ENCODE peak calls at places on chromosomes 11 and 22, in nine cellular contexts. One of them, this sample, is unnamed.
A peak's percentile ranks its signal among the peaks of the same experiment; 100 is the strongest.

GRCh38 chr22:50250555-50251471 is at the start of gene HDAC10:
- DNase-seq in activated CD4-positive, alpha-beta T cell treated with anti-CD3 and anti-CD28 coated beads, Interleukin-2, amount 50 U/mL, for 1 hour: peak; percentile 72
- DNase-seq in stimulated activated CD8-positive, alpha-beta memory T cell treated with anti-CD3 and anti-CD28 coated beads, Interleukin-4, amount 100 ng/mL, for 24 hours: peak; percentile 76
- DNase-seq in psoas muscle: peak; percentile 87
- DNase-seq in HCT116: no peak
- DNase-seq in Right ventricle myocardium superior: peak; percentile 92
- DNase-seq in activated T-cell treated with anti-CD3 and anti-CD28 coated beads, Interleukin-2, amount 50 U/mL, for 48 hours: peak; percentile 86
- DNase-seq in posterior vena cava: peak; percentile 95
- DNase-seq in NCI-H774: peak; percentile 38
- DNase-seq in this sample: no peak

GRCh38 chr11:70713988-70714665 is 315.8 kb downstream of the CTTN start:
- DNase-seq in activated CD4-positive, alpha-beta T cell treated with anti-CD3 and anti-CD28 coated beads, Interleukin-2, amount 50 U/mL, for 1 hour: no peak
- DNase-seq in stimulated activated CD8-positive, alpha-beta memory T cell treated with anti-CD3 and anti-CD28 coated beads, Interleukin-4, amount 100 ng/mL, for 24 hours: no peak
- DNase-seq in psoas muscle: no peak
- DNase-seq in HCT116: no peak
- DNase-seq in Right ventricle myocardium superior: no peak
- DNase-seq in activated T-cell treated with anti-CD3 and anti-CD28 coated beads, Interleukin-2, amount 50 U/mL, for 48 hours: no peak
- DNase-seq in posterior vena cava: peak; percentile 41
- DNase-seq in NCI-H774: no peak
- DNase-seq in this sample: no peak

GRCh38 chr11:11348303-11348702 is 4.7 kb downstream of the CSNK2A3 start:
- DNase-seq in activated CD4-positive, alpha-beta T cell treated with anti-CD3 and anti-CD28 coated beads, Interleukin-2, amount 50 U/mL, for 1 hour: no peak
- DNase-seq in stimulated activated CD8-positive, alpha-beta memory T cell treated with anti-CD3 and anti-CD28 coated beads, Interleukin-4, amount 100 ng/mL, for 24 hours: no peak
- DNase-seq in psoas muscle: no peak
- DNase-seq in HCT116: no peak
- DNase-seq in Right ventricle myocardium superior: no peak
- DNase-seq in activated T-cell treated with anti-CD3 and anti-CD28 coated beads, Interleukin-2, amount 50 U/mL, for 48 hours: no peak
- DNase-seq in posterior vena cava: no peak
- DNase-seq in NCI-H774: no peak
- DNase-seq in this sample: no peak

GRCh38 chr22:27476729-27477128 is 324.8 kb downstream of the MN1 start:
- DNase-seq in activated CD4-positive, alpha-beta T cell treated with anti-CD3 and anti-CD28 coated beads, Interleukin-2, amount 50 U/mL, for 1 hour: no peak
- DNase-seq in stimulated activated CD8-positive, alpha-beta memory T cell treated with anti-CD3 and anti-CD28 coated beads, Interleukin-4, amount 100 ng/mL, for 24 hours: no peak
- DNase-seq in psoas muscle: no peak
- DNase-seq in HCT116: peak; percentile 53
- DNase-seq in Right ventricle myocardium superior: no peak
- DNase-seq in activated T-cell treated with anti-CD3 and anti-CD28 coated beads, Interleukin-2, amount 50 U/mL, for 48 hours: no peak
- DNase-seq in posterior vena cava: no peak
- DNase-seq in NCI-H774: no peak
- DNase-seq in this sample: no peak

GRCh38 chr11:105867742-105868141 is 154.3 kb downstream of the MSANTD4 start:
- DNase-seq in activated CD4-positive, alpha-beta T cell treated with anti-CD3 and anti-CD28 coated beads, Interleukin-2, amount 50 U/mL, for 1 hour: no peak
- DNase-seq in stimulated activated CD8-positive, alpha-beta memory T cell treated with anti-CD3 and anti-CD28 coated beads, Interleukin-4, amount 100 ng/mL, for 24 hours: no peak
- DNase-seq in psoas muscle: no peak
- DNase-seq in HCT116: no peak
- DNase-seq in Right ventricle myocardium superior: no peak
- DNase-seq in activated T-cell treated with anti-CD3 and anti-CD28 coated beads, Interleukin-2, amount 50 U/mL, for 48 hours: no peak
- DNase-seq in posterior vena cava: no peak
- DNase-seq in NCI-H774: no peak
- DNase-seq in this sample: no peak

GRCh38 chr11:65134240-65134951 is at the start of gene SYVN1:
- DNase-seq in activated CD4-positive, alpha-beta T cell treated with anti-CD3 and anti-CD28 coated beads, Interleukin-2, amount 50 U/mL, for 1 hour: peak; percentile 88
- DNase-seq in stimulated activated CD8-positive, alpha-beta memory T cell treated with anti-CD3 and anti-CD28 coated beads, Interleukin-4, amount 100 ng/mL, for 24 hours: peak; percentile 86
- DNase-seq in psoas muscle: peak; percentile 96
- DNase-seq in HCT116: peak; percentile 75
- DNase-seq in Right ventricle myocardium superior: peak; percentile 94
- DNase-seq in activated T-cell treated with anti-CD3 and anti-CD28 coated beads, Interleukin-2, amount 50 U/mL, for 48 hours: peak; percentile 96
- DNase-seq in posterior vena cava: peak; percentile 97
- DNase-seq in NCI-H774: peak; percentile 90
- DNase-seq in this sample: peak; percentile 81

GRCh38 chr11:118608268-118609214 is 1.1 kb downstream of the PHLDB1 start:
- DNase-seq in activated CD4-positive, alpha-beta T cell treated with anti-CD3 and anti-CD28 coated beads, Interleukin-2, amount 50 U/mL, for 1 hour: peak; percentile 89
- DNase-seq in stimulated activated CD8-positive, alpha-beta memory T cell treated with anti-CD3 and anti-CD28 coated beads, Interleukin-4, amount 100 ng/mL, for 24 hours: peak; percentile 54
- DNase-seq in psoas muscle: peak; percentile 91
- DNase-seq in HCT116: no peak
- DNase-seq in Right ventricle myocardium superior: peak; percentile 86
- DNase-seq in activated T-cell treated with anti-CD3 and anti-CD28 coated beads, Interleukin-2, amount 50 U/mL, for 48 hours: peak; percentile 62
- DNase-seq in posterior vena cava: peak; percentile 96
- DNase-seq in NCI-H774: no peak
- DNase-seq in this sample: no peak

GRCh38 chr11:130180491-130180890 is 20.9 kb downstream of the ST14 start:
- DNase-seq in activated CD4-positive, alpha-beta T cell treated with anti-CD3 and anti-CD28 coated beads, Interleukin-2, amount 50 U/mL, for 1 hour: no peak
- DNase-seq in stimulated activated CD8-positive, alpha-beta memory T cell treated with anti-CD3 and anti-CD28 coated beads, Interleukin-4, amount 100 ng/mL, for 24 hours: no peak
- DNase-seq in psoas muscle: no peak
- DNase-seq in HCT116: no peak
- DNase-seq in Right ventricle myocardium superior: no peak
- DNase-seq in activated T-cell treated with anti-CD3 and anti-CD28 coated beads, Interleukin-2, amount 50 U/mL, for 48 hours: no peak
- DNase-seq in posterior vena cava: no peak
- DNase-seq in NCI-H774: no peak
- DNase-seq in this sample: no peak

GRCh38 chr22:39277135-39277607 is 32.4 kb upstream of the PDGFB start:
- DNase-seq in activated CD4-positive, alpha-beta T cell treated with anti-CD3 and anti-CD28 coated beads, Interleukin-2, amount 50 U/mL, for 1 hour: no peak
- DNase-seq in stimulated activated CD8-positive, alpha-beta memory T cell treated with anti-CD3 and anti-CD28 coated beads, Interleukin-4, amount 100 ng/mL, for 24 hours: no peak
- DNase-seq in psoas muscle: no peak
- DNase-seq in HCT116: no peak
- DNase-seq in Right ventricle myocardium superior: no peak
- DNase-seq in activated T-cell treated with anti-CD3 and anti-CD28 coated beads, Interleukin-2, amount 50 U/mL, for 48 hours: no peak
- DNase-seq in posterior vena cava: no peak
- DNase-seq in NCI-H774: no peak
- DNase-seq in this sample: no peak

GRCh38 chr11:86761978-86762377 is 38.4 kb upstream of the PRSS23 start:
- DNase-seq in activated CD4-positive, alpha-beta T cell treated with anti-CD3 and anti-CD28 coated beads, Interleukin-2, amount 50 U/mL, for 1 hour: no peak
- DNase-seq in stimulated activated CD8-positive, alpha-beta memory T cell treated with anti-CD3 and anti-CD28 coated beads, Interleukin-4, amount 100 ng/mL, for 24 hours: no peak
- DNase-seq in psoas muscle: no peak
- DNase-seq in HCT116: no peak
- DNase-seq in Right ventricle myocardium superior: no peak
- DNase-seq in activated T-cell treated with anti-CD3 and anti-CD28 coated beads, Interleukin-2, amount 50 U/mL, for 48 hours: no peak
- DNase-seq in posterior vena cava: no peak
- DNase-seq in NCI-H774: no peak
- DNase-seq in this sample: no peak

GRCh38 chr22:31055322-31056159 is 25.6 kb upstream of the SMTN start:
- DNase-seq in activated CD4-positive, alpha-beta T cell treated with anti-CD3 and anti-CD28 coated beads, Interleukin-2, amount 50 U/mL, for 1 hour: no peak
- DNase-seq in stimulated activated CD8-positive, alpha-beta memory T cell treated with anti-CD3 and anti-CD28 coated beads, Interleukin-4, amount 100 ng/mL, for 24 hours: no peak
- DNase-seq in psoas muscle: peak; percentile 93
- DNase-seq in HCT116: no peak
- DNase-seq in Right ventricle myocardium superior: peak; percentile 91
- DNase-seq in activated T-cell treated with anti-CD3 and anti-CD28 coated beads, Interleukin-2, amount 50 U/mL, for 48 hours: no peak
- DNase-seq in posterior vena cava: peak; percentile 96
- DNase-seq in NCI-H774: peak; percentile 54
- DNase-seq in this sample: peak; percentile 95

GRCh38 chr22:46367707-46368191 is 32.2 kb downstream of the TRMU start:
- DNase-seq in activated CD4-positive, alpha-beta T cell treated with anti-CD3 and anti-CD28 coated beads, Interleukin-2, amount 50 U/mL, for 1 hour: peak; percentile 71
- DNase-seq in stimulated activated CD8-positive, alpha-beta memory T cell treated with anti-CD3 and anti-CD28 coated beads, Interleukin-4, amount 100 ng/mL, for 24 hours: peak; percentile 56
- DNase-seq in psoas muscle: peak; percentile 80
- DNase-seq in HCT116: peak; percentile 29
- DNase-seq in Right ventricle myocardium superior: peak; percentile 80
- DNase-seq in activated T-cell treated with anti-CD3 and anti-CD28 coated beads, Interleukin-2, amount 50 U/mL, for 48 hours: peak; percentile 83
- DNase-seq in posterior vena cava: no peak
- DNase-seq in NCI-H774: peak; percentile 50
- DNase-seq in this sample: no peak

GRCh38 chr11:85626496-85626895 is 648 bp downstream of the DLG2 start:
- DNase-seq in activated CD4-positive, alpha-beta T cell treated with anti-CD3 and anti-CD28 coated beads, Interleukin-2, amount 50 U/mL, for 1 hour: no peak
- DNase-seq in stimulated activated CD8-positive, alpha-beta memory T cell treated with anti-CD3 and anti-CD28 coated beads, Interleukin-4, amount 100 ng/mL, for 24 hours: no peak
- DNase-seq in psoas muscle: no peak
- DNase-seq in HCT116: no peak
- DNase-seq in Right ventricle myocardium superior: no peak
- DNase-seq in activated T-cell treated with anti-CD3 and anti-CD28 coated beads, Interleukin-2, amount 50 U/mL, for 48 hours: no peak
- DNase-seq in posterior vena cava: no peak
- DNase-seq in NCI-H774: peak; percentile 9
- DNase-seq in this sample: no peak